ENCODE peak calls at places on chromosome X, in six cellular contexts. One of them, this sample, is unnamed.
A peak's percentile ranks its signal among the peaks of the same experiment; 100 is the strongest.

GRCh38 chrX:2497961-2498780 is 2.6 kb downstream of the DHRSX start:
- DNase-seq in testis: peak; percentile 63
- DNase-seq in fibroblast of lung: peak; percentile 55
- DNase-seq in upper lobe of right lung: no peak
- DNase-seq in A549: peak; percentile 69
- DNase-seq in mammary epithelial cell: no peak
- DNase-seq in this sample: peak; percentile 16

GRCh38 chrX:110316351-110317078 is 1.4 kb downstream of the AMMECR1 start:
- DNase-seq in mammary epithelial cell: no peak
- DNase-seq in fibroblast of lung: no peak
- DNase-seq in A549: no peak
- DNase-seq in upper lobe of right lung: no peak
- DNase-seq in testis: peak; percentile 14
- DNase-seq in this sample: no peak

GRCh38 chrX:25600776-25601175 is 537.4 kb upstream of the MAGEB18 start:
- DNase-seq in A549: no peak
- DNase-seq in upper lobe of right lung: no peak
- DNase-seq in mammary epithelial cell: no peak
- DNase-seq in fibroblast of lung: peak; percentile 39
- DNase-seq in testis: no peak
- DNase-seq in this sample: no peak

GRCh38 chrX:103806862-103807474 is 25.1 kb downstream of the RAB9B start:
- DNase-seq in testis: no peak
- DNase-seq in fibroblast of lung: no peak
- DNase-seq in A549: no peak
- DNase-seq in upper lobe of right lung: no peak
- DNase-seq in mammary epithelial cell: no peak
- DNase-seq in this sample: no peak

GRCh38 chrX:115679460-115679859 is 118.5 kb downstream of the PLS3 start:
- DNase-seq in mammary epithelial cell: peak; percentile 6
- DNase-seq in testis: no peak
- DNase-seq in fibroblast of lung: peak; percentile 52
- DNase-seq in upper lobe of right lung: no peak
- DNase-seq in A549: peak; percentile 36
- DNase-seq in this sample: no peak

GRCh38 chrX:30906726-30907125 is 17.7 kb upstream of the TAB3 start:
- DNase-seq in upper lobe of right lung: no peak
- DNase-seq in testis: no peak
- DNase-seq in mammary epithelial cell: peak; percentile 82
- DNase-seq in fibroblast of lung: peak; percentile 3
- DNase-seq in A549: no peak
- DNase-seq in this sample: peak; percentile 71

GRCh38 chrX:13283512-13283911 is 36.3 kb downstream of the ATXN3L start:
- DNase-seq in upper lobe of right lung: no peak
- DNase-seq in A549: no peak
- DNase-seq in testis: no peak
- DNase-seq in mammary epithelial cell: no peak
- DNase-seq in fibroblast of lung: no peak
- DNase-seq in this sample: no peak

GRCh38 chrX:151393514-151393913 is 3.5 kb upstream of the VMA21 start:
- DNase-seq in mammary epithelial cell: no peak
- DNase-seq in A549: no peak
- DNase-seq in upper lobe of right lung: no peak
- DNase-seq in fibroblast of lung: no peak
- DNase-seq in testis: no peak
- DNase-seq in this sample: no peak

GRCh38 chrX:18674417-18674787 is 2.5 kb upstream of the RS1 start:
- DNase-seq in mammary epithelial cell: no peak
- DNase-seq in A549: no peak
- DNase-seq in testis: peak; percentile 23
- DNase-seq in fibroblast of lung: no peak
- DNase-seq in upper lobe of right lung: peak; percentile 58
- DNase-seq in this sample: no peak

GRCh38 chrX:25721564-25721963 is 416.6 kb upstream of the MAGEB18 start:
- DNase-seq in fibroblast of lung: peak; percentile 30
- DNase-seq in upper lobe of right lung: no peak
- DNase-seq in A549: peak; percentile 18
- DNase-seq in testis: no peak
- DNase-seq in mammary epithelial cell: no peak
- DNase-seq in this sample: no peak

GRCh38 chrX:131792789-131793462 is 230.2 kb upstream of the STK26 start:
- DNase-seq in mammary epithelial cell: peak; percentile 84
- DNase-seq in testis: no peak
- DNase-seq in fibroblast of lung: no peak
- DNase-seq in upper lobe of right lung: no peak
- DNase-seq in A549: peak; percentile 95
- DNase-seq in this sample: no peak

GRCh38 chrX:115378471-115378870 is 89.0 kb downstream of the LUZP4 start:
- DNase-seq in mammary epithelial cell: no peak
- DNase-seq in testis: no peak
- DNase-seq in upper lobe of right lung: no peak
- DNase-seq in A549: peak; percentile 22
- DNase-seq in fibroblast of lung: peak; percentile 76
- DNase-seq in this sample: no peak

GRCh38 chrX:140521393-140521792 is 16.5 kb upstream of the SOX3 start:
- DNase-seq in testis: no peak
- DNase-seq in fibroblast of lung: no peak
- DNase-seq in upper lobe of right lung: no peak
- DNase-seq in A549: no peak
- DNase-seq in mammary epithelial cell: no peak
- DNase-seq in this sample: no peak

GRCh38 chrX:115023139-115023538 is 5.7 kb upstream of the IL13RA2 start:
- DNase-seq in fibroblast of lung: peak; percentile 63
- DNase-seq in upper lobe of right lung: no peak
- DNase-seq in testis: no peak
- DNase-seq in mammary epithelial cell: peak; percentile 90
- DNase-seq in A549: peak; percentile 38
- DNase-seq in this sample: peak; percentile 96

GRCh38 chrX:57984620-57985019 is 74.4 kb upstream of the ZXDA start:
- DNase-seq in upper lobe of right lung: no peak
- DNase-seq in A549: no peak
- DNase-seq in mammary epithelial cell: no peak
- DNase-seq in testis: no peak
- DNase-seq in fibroblast of lung: no peak
- DNase-seq in this sample: no peak

GRCh38 chrX:155028749-155029360 is 2.2 kb downstream of the FUNDC2 start:
- DNase-seq in A549: peak; percentile 17
- DNase-seq in mammary epithelial cell: peak; percentile 39
- DNase-seq in testis: no peak
- DNase-seq in upper lobe of right lung: no peak
- DNase-seq in fibroblast of lung: peak; percentile 11
- DNase-seq in this sample: peak; percentile 9

GRCh38 chrX:83845397-83845796 is 15.5 kb upstream of the CYLC1 start:
- DNase-seq in fibroblast of lung: peak; percentile 9
- DNase-seq in mammary epithelial cell: peak; percentile 11
- DNase-seq in upper lobe of right lung: no peak
- DNase-seq in A549: peak; percentile 33
- DNase-seq in testis: peak; percentile 16
- DNase-seq in this sample: no peak

GRCh38 chrX:151773434-151773833 is 38.9 kb downstream of the CNGA2 start:
- DNase-seq in fibroblast of lung: no peak
- DNase-seq in testis: no peak
- DNase-seq in mammary epithelial cell: no peak
- DNase-seq in A549: no peak
- DNase-seq in upper lobe of right lung: no peak
- DNase-seq in this sample: no peak

GRCh38 chrX:41334866-41335589 is 1.1 kb downstream of the DDX3X start:
- DNase-seq in upper lobe of right lung: peak; percentile 75
- DNase-seq in mammary epithelial cell: peak; percentile 60
- DNase-seq in testis: peak; percentile 63
- DNase-seq in A549: peak; percentile 44
- DNase-seq in fibroblast of lung: peak; percentile 59
- DNase-seq in this sample: peak; percentile 9

GRCh38 chrX:129706395-129707072 is 32.2 kb upstream of the XPNPEP2 start:
- DNase-seq in testis: peak; percentile 41
- DNase-seq in A549: no peak
- DNase-seq in fibroblast of lung: peak; percentile 5
- DNase-seq in mammary epithelial cell: peak; percentile 10
- DNase-seq in upper lobe of right lung: no peak
- DNase-seq in this sample: no peak

GRCh38 chrX:12138366-12139313 is at the start of gene FRMPD4:
- DNase-seq in mammary epithelial cell: peak; percentile 43
- DNase-seq in upper lobe of right lung: no peak
- DNase-seq in fibroblast of lung: no peak
- DNase-seq in testis: peak; percentile 34
- DNase-seq in A549: peak; percentile 20
- DNase-seq in this sample: no peak

GRCh38 chrX:19849433-19850190 is 37.8 kb downstream of the SH3KBP1 start:
- DNase-seq in testis: no peak
- DNase-seq in A549: no peak
- DNase-seq in mammary epithelial cell: no peak
- DNase-seq in upper lobe of right lung: no peak
- DNase-seq in fibroblast of lung: peak; percentile 7
- DNase-seq in this sample: no peak

GRCh38 chrX:147891886-147892285 is 19.8 kb upstream of the FMR1 start:
- DNase-seq in A549: no peak
- DNase-seq in fibroblast of lung: no peak
- DNase-seq in mammary epithelial cell: no peak
- DNase-seq in upper lobe of right lung: no peak
- DNase-seq in testis: no peak
- DNase-seq in this sample: no peak

GRCh38 chrX:47138171-47138570 is 6.3 kb downstream of the NDUFB11 start:
- DNase-seq in A549: no peak
- DNase-seq in mammary epithelial cell: no peak
- DNase-seq in upper lobe of right lung: no peak
- DNase-seq in fibroblast of lung: no peak
- DNase-seq in testis: no peak
- DNase-seq in this sample: no peak

GRCh38 chrX:136616987-136617685 is 30.8 kb upstream of the CD40LG start:
- DNase-seq in testis: no peak
- DNase-seq in fibroblast of lung: no peak
- DNase-seq in mammary epithelial cell: no peak
- DNase-seq in upper lobe of right lung: no peak
- DNase-seq in A549: no peak
- DNase-seq in this sample: no peak

GRCh38 chrX:40897768-40898167 is 162.4 kb upstream of the MED14 start:
- DNase-seq in mammary epithelial cell: no peak
- DNase-seq in A549: no peak
- DNase-seq in fibroblast of lung: no peak
- DNase-seq in testis: no peak
- DNase-seq in upper lobe of right lung: no peak
- DNase-seq in this sample: no peak

GRCh38 chrX:134969726-134970125 is 21.1 kb upstream of the SMIM10 start:
- DNase-seq in fibroblast of lung: peak; percentile 39
- DNase-seq in upper lobe of right lung: no peak
- DNase-seq in testis: no peak
- DNase-seq in mammary epithelial cell: no peak
- DNase-seq in A549: no peak
- DNase-seq in this sample: no peak

GRCh38 chrX:70254063-70254400 is 6.0 kb downstream of the P2RY4 start:
- DNase-seq in upper lobe of right lung: no peak
- DNase-seq in mammary epithelial cell: no peak
- DNase-seq in testis: no peak
- DNase-seq in fibroblast of lung: no peak
- DNase-seq in A549: no peak
- DNase-seq in this sample: no peak

GRCh38 chrX:37652053-37652452 is 33.5 kb upstream of the XK start:
- DNase-seq in upper lobe of right lung: no peak
- DNase-seq in fibroblast of lung: no peak
- DNase-seq in mammary epithelial cell: peak; percentile 20
- DNase-seq in A549: no peak
- DNase-seq in testis: no peak
- DNase-seq in this sample: peak; percentile 22

GRCh38 chrX:48676106-48676892 is 7.3 kb upstream of the WAS start:
- DNase-seq in fibroblast of lung: peak; percentile 81
- DNase-seq in upper lobe of right lung: peak; percentile 94
- DNase-seq in A549: peak; percentile 92
- DNase-seq in testis: peak; percentile 89
- DNase-seq in mammary epithelial cell: peak; percentile 80
- DNase-seq in this sample: peak; percentile 29

GRCh38 chrX:70132244-70132643 is 1.0 kb upstream of the IGBP1 start:
- DNase-seq in A549: peak; percentile 10
- DNase-seq in testis: no peak
- DNase-seq in mammary epithelial cell: no peak
- DNase-seq in fibroblast of lung: peak; percentile 5
- DNase-seq in upper lobe of right lung: no peak
- DNase-seq in this sample: peak; percentile 2

GRCh38 chrX:72299891-72300630 is 5.7 kb downstream of the CITED1 start:
- DNase-seq in mammary epithelial cell: no peak
- DNase-seq in testis: no peak
- DNase-seq in upper lobe of right lung: no peak
- DNase-seq in fibroblast of lung: no peak
- DNase-seq in A549: no peak
- DNase-seq in this sample: no peak
- TF ChIP-seq CTCF in mammary epithelial cell: no peak
- TF ChIP-seq CTCF in testis: no peak
- TF ChIP-seq CTCF in upper lobe of right lung: no peak
- TF ChIP-seq CTCF in fibroblast of lung: no peak
- TF ChIP-seq CTCF in A549: no peak
- TF ChIP-seq CTCF in this sample: no peak

DNA sequence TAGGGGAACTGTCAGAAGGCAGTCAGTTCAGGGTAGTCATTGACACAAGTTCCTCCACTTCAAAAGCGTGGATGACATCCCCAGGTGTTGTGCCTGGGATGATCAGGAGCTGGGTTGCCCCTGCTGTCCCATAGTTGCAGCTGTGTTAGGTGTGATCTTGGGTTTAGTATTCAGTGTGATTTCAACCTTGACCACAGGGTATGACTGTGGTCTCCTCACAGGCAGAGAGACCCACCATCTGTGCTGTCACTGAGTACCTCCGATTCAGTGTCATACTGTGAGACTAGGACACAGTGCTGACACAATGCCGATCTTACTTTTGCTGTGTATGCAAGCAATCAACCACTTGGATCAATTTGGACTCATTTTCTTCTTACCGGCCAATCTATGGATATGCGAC is 25.2 kb downstream of the FOXR2 start:
- DNase-seq in upper lobe of right lung: no peak
- DNase-seq in testis: no peak
- DNase-seq in A549: no peak
- DNase-seq in fibroblast of lung: no peak
- DNase-seq in mammary epithelial cell: no peak
- DNase-seq in this sample: no peak
- H3K4me1 ChIP-seq in upper lobe of right lung: no peaks in the 10 kb centered on the region
- H3K4me1 ChIP-seq in testis: no peaks in the 10 kb centered on the region
- H3K4me1 ChIP-seq in A549: no peaks in the 10 kb centered on the region
- H3K4me1 ChIP-seq in fibroblast of lung: no peaks in the 10 kb centered on the region
- H3K4me1 ChIP-seq in mammary epithelial cell: no peaks in the 10 kb centered on the region
- H3K4me1 ChIP-seq in this sample: no peaks in the 10 kb centered on the region

DNA sequence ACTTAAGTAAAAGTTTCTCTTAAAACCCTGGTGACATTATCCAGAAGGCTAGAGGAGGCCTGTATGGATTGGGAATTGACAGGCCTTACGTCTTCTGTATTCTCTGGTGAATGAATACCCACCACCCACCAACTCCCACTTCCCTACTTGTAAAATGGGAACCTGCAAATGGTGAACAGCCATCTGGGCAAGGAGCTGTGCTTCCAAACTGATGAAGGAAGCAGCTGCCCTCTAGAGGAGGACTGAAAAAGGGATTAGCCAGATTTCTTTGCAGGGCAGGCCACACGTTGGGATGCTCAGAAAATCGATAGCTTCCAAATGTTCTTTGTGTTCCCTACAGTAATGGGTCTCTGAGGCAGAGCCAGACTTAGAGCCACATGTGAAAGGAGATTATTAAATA is 39.3 kb upstream of the LPAR4 start:
- DNase-seq in A549: peak; percentile 34
- DNase-seq in mammary epithelial cell: peak; percentile 10
- DNase-seq in testis: no peak
- DNase-seq in fibroblast of lung: peak; percentile 57
- DNase-seq in upper lobe of right lung: no peak
- DNase-seq in this sample: no peak
- TF ChIP-seq CTCF in A549: peak; percentile 25
- TF ChIP-seq CTCF in mammary epithelial cell: peak; percentile 59
- TF ChIP-seq CTCF in testis: peak; percentile 17
- TF ChIP-seq CTCF in fibroblast of lung: peak; percentile 53
- TF ChIP-seq CTCF in upper lobe of right lung: peak; percentile 26
- TF ChIP-seq CTCF in this sample: peak; percentile 49

GRCh38 chrX:39757971-39758370 is 339.8 kb downstream of the BCOR start:
- DNase-seq in A549: no peak
- DNase-seq in upper lobe of right lung: no peak
- DNase-seq in testis: no peak
- DNase-seq in fibroblast of lung: no peak
- DNase-seq in mammary epithelial cell: no peak
- DNase-seq in this sample: peak; percentile 25
- H3K4me1 ChIP-seq in A549: peaks cover 86% of the 10 kb centered on the region
- H3K4me1 ChIP-seq in upper lobe of right lung: peaks cover 2% of the 10 kb centered on the region
- H3K4me1 ChIP-seq in testis: peaks cover 8% of the 10 kb centered on the region
- H3K4me1 ChIP-seq in fibroblast of lung: peaks cover 11% of the 10 kb centered on the region
- H3K4me1 ChIP-seq in mammary epithelial cell: peaks cover 21% of the 10 kb centered on the region
- H3K4me1 ChIP-seq in this sample: no peaks in the 10 kb centered on the region